ENCODE peak calls at places on chromosomes 7 and 10, in eight cellular contexts. V is cardiac muscle cell; N is bronchial epithelial cell; A is ovary; B is CD4-positive, CD25-positive, alpha-beta regulatory T cell; X is vagina; C is mucosa of descending colon; J is BE2C. U is an unnamed sample. For H3K36me3, the result is how much of the 10 kb centered on the place peaks cover.

GRCh38 chr7:70812511-70812910 is 319.4 kb upstream of the GALNT17 start:
- DNase-seq in V (no peak), N (no peak), A (no peak), B (no peak), X (no peak), C (no peak), J (no peak), U (no peak)

GRCh38 chr10:50991496-50992355 is 82.6 kb upstream of the PRKG1 start:
- DNase-seq in V (peak), N (no peak), A (peak), B (no peak), X (no peak), C (peak), J (no peak), U (peak)

GRCh38 chr7:17130281-17131059 is 168.0 kb upstream of the AHR start:
- DNase-seq in V (peak), N (peak), A (no peak), B (no peak), X (no peak), C (no peak), J (no peak), U (no peak)

GRCh38 chr7:106010866-106011265 is 47.8 kb downstream of the CDHR3 start:
- DNase-seq in V (no peak), N (no peak), A (no peak), B (no peak), X (no peak), C (no peak), J (no peak), U (no peak)

GRCh38 chr7:73827568-73828106 is 3.2 kb upstream of the CLDN4 start:
- DNase-seq in V (no peak), N (no peak), A (no peak), B (peak), X (no peak), C (peak), J (peak), U (no peak)

GRCh38 chr10:98411166-98411565 is 3.8 kb downstream of the PYROXD2 start:
- DNase-seq in V (no peak), N (no peak), A (no peak), B (no peak), X (no peak), C (no peak), J (no peak), U (no peak)

GRCh38 chr10:59283456-59284082 is 78.8 kb downstream of the FAM13C start:
- DNase-seq in V (no peak), N (peak), A (no peak), B (no peak), X (no peak), C (no peak), J (peak), U (no peak)

GRCh38 chr7:123935436-123936381 is 10.7 kb downstream of the SPAM1 start:
- DNase-seq in V (no peak), N (no peak), A (no peak), B (no peak), X (no peak), C (no peak), J (no peak), U (no peak)

GRCh38 chr10:67861750-67862460 is 22.6 kb upstream of the SIRT1 start:
- DNase-seq in V (no peak), N (no peak), A (no peak), B (no peak), X (no peak), C (no peak), J (no peak), U (no peak)

GRCh38 chr7:4769753-4770152 is 5.7 kb upstream of the AP5Z1 start:
- DNase-seq in V (peak), N (no peak), A (no peak), B (no peak), X (no peak), C (no peak), J (no peak), U (no peak)

GRCh38 chr7:115087437-115087836 is 165.5 kb downstream of the MDFIC start:
- DNase-seq in V (peak), N (peak), A (no peak), B (no peak), X (no peak), C (no peak), J (no peak), U (no peak)

GRCh38 chr10:89201345-89202032 is 5.6 kb downstream of the CH25H start:
- DNase-seq in V (no peak), N (peak), A (no peak), B (peak), X (no peak), C (no peak), J (no peak), U (no peak)

DNA sequence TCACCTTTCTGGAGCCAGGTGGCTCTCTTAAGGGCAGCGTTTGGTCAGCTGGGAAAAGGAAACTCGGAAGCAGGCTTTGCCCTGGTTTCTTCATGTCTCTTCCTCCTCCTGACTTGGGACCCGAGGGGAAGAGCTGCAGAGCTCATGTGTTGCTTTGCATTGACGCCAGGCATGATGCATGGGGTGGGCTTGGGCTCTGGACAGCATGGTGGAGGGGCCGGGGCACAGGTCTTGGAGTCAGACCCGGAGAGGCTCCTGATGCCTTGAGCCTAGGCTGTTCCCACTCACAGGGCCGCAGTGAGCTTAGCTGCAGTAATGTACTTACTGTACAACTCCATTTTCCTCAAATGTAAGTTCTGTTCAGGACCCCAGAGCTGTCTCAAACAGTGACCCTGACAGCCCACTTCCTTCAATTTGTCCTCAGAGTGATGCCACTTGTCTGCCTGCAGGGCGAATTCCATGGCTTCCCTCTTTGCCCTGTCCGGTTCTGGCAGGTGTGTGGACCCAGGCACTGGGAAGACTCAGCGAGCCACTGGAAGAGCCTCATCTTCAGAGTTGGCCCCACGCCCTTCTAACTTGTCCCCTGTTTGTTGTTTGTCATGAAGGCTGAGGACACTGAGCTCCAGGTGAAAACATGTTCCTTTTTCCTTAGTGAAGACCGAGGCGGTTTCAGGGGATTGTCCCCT is 50.2 kb downstream of the ZNF467 start:
- DNase-seq in V (no peak), N (no peak), A (no peak), B (no peak), X (no peak), C (no peak), J (no peak), U (no peak)
- H3K36me3 ChIP-seq in V (under half), N (under half), A (under half), B (under half), X (under half), C (under half), J (under half), U (under half)

DNA sequence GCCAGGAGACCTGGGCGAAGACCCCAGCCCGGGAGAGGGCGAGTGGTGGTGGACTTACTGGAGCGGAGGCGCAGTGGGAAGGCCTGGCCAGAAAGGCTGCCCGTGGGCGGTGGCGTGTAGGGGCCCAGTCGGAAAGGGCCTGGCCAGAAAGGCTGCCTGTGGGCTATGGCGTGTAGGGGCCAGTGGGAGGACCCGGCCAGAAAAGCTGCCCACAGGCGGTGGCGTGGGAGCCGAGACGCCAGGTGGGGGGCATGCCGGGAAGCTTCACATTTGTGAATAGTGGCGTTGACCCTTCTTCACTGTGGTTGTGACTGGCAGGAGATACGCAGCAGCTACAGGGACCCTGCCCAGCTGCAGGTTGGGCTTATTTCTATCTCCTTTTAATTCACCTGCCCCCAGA is 72.9 kb downstream of the DYNC2I1 start:
- DNase-seq in V (no peak), N (no peak), A (no peak), B (no peak), X (no peak), C (no peak), J (no peak), U (no peak)
- H3K36me3 ChIP-seq in V (under half), N (under half), A (under half), B (under half), X (under half), C (under half), J (under half), U (under half)

GRCh38 chr7:132187869-132188789 is 388.1 kb downstream of the PLXNA4 start:
- DNase-seq in V (no peak), N (no peak), A (no peak), B (no peak), X (no peak), C (no peak), J (no peak), U (no peak)
- H3K36me3 ChIP-seq in V (under half), N (under half), A (under half), B (under half), X (under half), C (under half), J (under half), U (under half)

GRCh38 chr10:17233534-17233933 is 5.5 kb downstream of the VIM start:
- DNase-seq in V (peak), N (no peak), A (peak), B (no peak), X (no peak), C (peak), J (no peak), U (no peak)
- H3K36me3 ChIP-seq in V (half or more), N (under half), A (under half), B (half or more), X (under half), C (under half), J (under half), U (half or more)

GRCh38 chr7:99041526-99041925 is 102.4 kb downstream of the SMURF1 start:
- DNase-seq in V (no peak), N (no peak), A (no peak), B (no peak), X (no peak), C (peak), J (no peak), U (no peak)
- H3K36me3 ChIP-seq in V (half or more), N (under half), A (under half), B (half or more), X (under half), C (under half), J (half or more), U (half or more)

DNA sequence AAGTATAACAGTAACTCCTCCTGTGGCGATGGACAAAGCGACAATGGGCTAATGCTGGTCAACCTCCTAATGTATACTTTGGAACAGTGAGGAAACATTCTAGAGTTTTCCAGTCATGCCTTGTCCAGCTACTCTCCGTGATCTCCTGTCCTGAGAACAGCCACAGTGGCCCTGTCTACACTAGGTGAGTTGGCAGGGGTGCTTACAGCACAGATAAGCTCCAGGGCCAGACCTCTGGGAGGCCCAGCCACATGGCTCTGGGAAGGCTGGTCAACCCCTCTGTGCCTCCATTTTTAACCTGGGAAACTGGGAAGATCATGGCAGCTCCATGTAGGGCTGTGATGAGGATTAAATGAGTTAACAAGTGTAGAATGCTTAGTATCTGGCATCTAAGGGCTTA is 57.0 kb downstream of the CLEC2L start:
- DNase-seq in V (no peak), N (no peak), A (no peak), B (no peak), X (no peak), C (no peak), J (no peak), U (no peak)
- H3K36me3 ChIP-seq in V (half or more), N (under half), A (under half), B (under half), X (under half), C (under half), J (under half), U (under half)

GRCh38 chr10:119119400-119119799 is 15.5 kb downstream of the DENND10 start:
- DNase-seq in V (no peak), N (no peak), A (no peak), B (no peak), X (no peak), C (no peak), J (no peak), U (no peak)
- H3K36me3 ChIP-seq in V (under half), N (under half), A (under half), B (half or more), X (under half), C (under half), J (under half), U (under half)

DNA sequence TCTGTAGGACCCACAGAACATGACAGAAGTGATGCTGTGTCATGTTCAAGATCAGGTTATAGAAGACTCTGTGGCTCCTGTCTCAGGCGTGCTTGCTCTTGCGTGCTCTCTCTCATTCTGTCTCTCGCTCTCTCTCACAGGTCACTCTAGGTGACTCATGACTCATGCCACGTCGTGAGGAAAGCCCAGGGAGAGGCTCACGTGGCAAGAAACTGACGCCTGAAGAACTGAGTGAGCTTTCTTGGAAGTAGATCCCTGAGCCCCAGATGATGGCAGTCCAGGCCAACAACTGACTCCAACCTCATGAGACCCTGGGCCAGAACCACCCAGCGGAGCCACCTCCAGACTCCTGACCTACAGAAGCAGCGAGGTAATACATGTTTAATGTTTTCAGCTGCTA is 103.3 kb downstream of the DNMBP start:
- DNase-seq in V (peak), N (peak), A (no peak), B (no peak), X (peak), C (no peak), J (no peak), U (no peak)
- H3K36me3 ChIP-seq in V (under half), N (under half), A (under half), B (under half), X (under half), C (under half), J (under half), U (under half)

GRCh38 chr7:130890176-130891020 is 156.4 kb upstream of the KLF14 start:
- DNase-seq in V (peak), N (no peak), A (no peak), B (no peak), X (no peak), C (no peak), J (no peak), U (no peak)

GRCh38 chr7:130888017-130888371 is 154.0 kb upstream of the KLF14 start:
- DNase-seq in V (peak), N (no peak), A (no peak), B (no peak), X (no peak), C (no peak), J (no peak), U (no peak)

GRCh38 chr7:130887182-130888016 is 153.4 kb upstream of the KLF14 start:
- DNase-seq in V (peak), N (peak), A (no peak), B (no peak), X (no peak), C (no peak), J (no peak), U (no peak)

GRCh38 chr7:130886438-130887135 is 152.6 kb upstream of the KLF14 start:
- DNase-seq in V (no peak), N (no peak), A (no peak), B (no peak), X (no peak), C (no peak), J (no peak), U (no peak)

GRCh38 chr7:130888468-130888867 is 154.5 kb upstream of the KLF14 start:
- DNase-seq in V (no peak), N (no peak), A (no peak), B (no peak), X (no peak), C (no peak), J (no peak), U (no peak)
- H3K36me3 ChIP-seq in V (under half), N (under half), A (under half), B (half or more), X (under half), C (under half), J (under half), U (half or more)

DNA sequence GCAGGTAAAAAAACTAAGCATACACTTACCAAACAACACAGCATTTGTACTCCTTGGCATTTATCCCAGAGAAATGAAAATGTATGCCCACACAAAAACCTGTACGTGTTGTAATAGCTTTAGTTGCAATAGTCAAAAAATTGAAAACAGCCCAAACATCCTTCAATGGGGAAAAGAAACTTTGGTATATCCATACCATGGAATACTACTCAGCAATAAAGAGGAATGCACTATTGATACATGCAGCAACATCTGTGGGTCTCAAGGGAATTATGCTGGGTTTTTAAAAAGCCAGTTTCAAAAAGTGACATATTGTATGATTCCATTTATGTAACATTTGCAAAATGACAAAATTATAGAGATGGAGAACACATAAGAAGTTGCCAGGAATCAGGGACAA is 35.4 kb downstream of the DPCD start:
- DNase-seq in V (no peak), N (no peak), A (no peak), B (no peak), X (no peak), C (no peak), J (no peak), U (no peak)
- H3K36me3 ChIP-seq in V (under half), N (under half), A (under half), B (half or more), X (under half), C (under half), J (under half), U (under half)

U was measured in CD4-positive, alpha-beta memory T cell.